ENCODE peak calls at places on chromosomes 2 and 18, in eight cellular contexts. One of them, this sample, is unnamed.

GRCh38 chr2:130390460-130391057 is 34.7 kb downstream of the PTPN18 start:
- DNase-seq in HCT116: no peak
- DNase-seq in MM.1S: no peak
- DNase-seq in OCI-LY7: peak
- DNase-seq in GM23248: no peak
- DNase-seq in PC-3: no peak
- DNase-seq in neural progenitor cell: no peak
- DNase-seq in GM23338: no peak
- DNase-seq in this sample: no peak

GRCh38 chr2:166632616-166633015 is 138.6 kb upstream of the SCN7A start:
- DNase-seq in GM23248: peak
- DNase-seq in PC-3: peak
- DNase-seq in neural progenitor cell: no peak
- DNase-seq in MM.1S: no peak
- DNase-seq in GM23338: peak
- DNase-seq in OCI-LY7: no peak
- DNase-seq in HCT116: no peak
- DNase-seq in this sample: no peak

GRCh38 chr2:238919307-238919706 is 71.4 kb downstream of the TWIST2 start:
- DNase-seq in PC-3: no peak
- DNase-seq in neural progenitor cell: no peak
- DNase-seq in MM.1S: no peak
- DNase-seq in HCT116: no peak
- DNase-seq in GM23338: no peak
- DNase-seq in GM23248: no peak
- DNase-seq in OCI-LY7: no peak
- DNase-seq in this sample: no peak

GRCh38 chr2:45276914-45277313 is 267.7 kb upstream of the SIX2 start:
- DNase-seq in GM23338: no peak
- DNase-seq in HCT116: no peak
- DNase-seq in MM.1S: no peak
- DNase-seq in PC-3: peak
- DNase-seq in neural progenitor cell: no peak
- DNase-seq in GM23248: no peak
- DNase-seq in OCI-LY7: no peak
- DNase-seq in this sample: no peak

GRCh38 chr2:45123521-45124191 is 114.4 kb upstream of the SIX2 start:
- DNase-seq in GM23338: no peak
- DNase-seq in neural progenitor cell: no peak
- DNase-seq in PC-3: peak
- DNase-seq in MM.1S: no peak
- DNase-seq in GM23248: no peak
- DNase-seq in HCT116: no peak
- DNase-seq in OCI-LY7: no peak
- DNase-seq in this sample: no peak

GRCh38 chr18:3306391-3306790 is 44.5 kb downstream of the MYL12B start:
- DNase-seq in neural progenitor cell: no peak
- DNase-seq in HCT116: no peak
- DNase-seq in PC-3: peak
- DNase-seq in GM23338: no peak
- DNase-seq in GM23248: no peak
- DNase-seq in MM.1S: no peak
- DNase-seq in OCI-LY7: no peak
- DNase-seq in this sample: no peak

GRCh38 chr18:26386002-26386401 is 159.8 kb downstream of the TAF4B start:
- DNase-seq in MM.1S: no peak
- DNase-seq in PC-3: peak
- DNase-seq in OCI-LY7: no peak
- DNase-seq in GM23338: no peak
- DNase-seq in neural progenitor cell: no peak
- DNase-seq in HCT116: no peak
- DNase-seq in GM23248: peak
- DNase-seq in this sample: peak

GRCh38 chr2:85278361-85278760 is 49.4 kb downstream of the TGOLN2 start:
- DNase-seq in HCT116: no peak
- DNase-seq in neural progenitor cell: no peak
- DNase-seq in GM23248: peak
- DNase-seq in PC-3: no peak
- DNase-seq in OCI-LY7: no peak
- DNase-seq in GM23338: no peak
- DNase-seq in MM.1S: no peak
- DNase-seq in this sample: no peak

GRCh38 chr2:60424233-60424632 is 129.2 kb downstream of the BCL11A start:
- DNase-seq in PC-3: no peak
- DNase-seq in HCT116: no peak
- DNase-seq in GM23338: no peak
- DNase-seq in MM.1S: no peak
- DNase-seq in OCI-LY7: no peak
- DNase-seq in neural progenitor cell: no peak
- DNase-seq in GM23248: no peak
- DNase-seq in this sample: no peak

GRCh38 chr2:98378901-98379300 is 32.6 kb downstream of the CNGA3 start:
- DNase-seq in HCT116: no peak
- DNase-seq in GM23248: peak
- DNase-seq in neural progenitor cell: no peak
- DNase-seq in MM.1S: no peak
- DNase-seq in OCI-LY7: no peak
- DNase-seq in GM23338: no peak
- DNase-seq in PC-3: peak
- DNase-seq in this sample: no peak

GRCh38 chr2:47309952-47310800 is 92.8 kb upstream of the MSH2 start:
- DNase-seq in GM23248: peak
- DNase-seq in PC-3: no peak
- DNase-seq in neural progenitor cell: peak
- DNase-seq in GM23338: peak
- DNase-seq in MM.1S: peak
- DNase-seq in HCT116: no peak
- DNase-seq in OCI-LY7: peak
- DNase-seq in this sample: peak

GRCh38 chr2:180969124-180969523 is 11.3 kb upstream of the UBE2E3 start:
- DNase-seq in neural progenitor cell: no peak
- DNase-seq in HCT116: no peak
- DNase-seq in OCI-LY7: no peak
- DNase-seq in GM23248: no peak
- DNase-seq in MM.1S: no peak
- DNase-seq in GM23338: no peak
- DNase-seq in PC-3: no peak
- DNase-seq in this sample: no peak

GRCh38 chr2:7083580-7084509 is 166.6 kb downstream of the RNF144A start:
- DNase-seq in OCI-LY7: peak
- DNase-seq in GM23248: peak
- DNase-seq in MM.1S: peak
- DNase-seq in GM23338: peak
- DNase-seq in HCT116: peak
- DNase-seq in PC-3: peak
- DNase-seq in neural progenitor cell: peak
- DNase-seq in this sample: peak

GRCh38 chr2:168685619-168686453 is 116.6 kb upstream of the NOSTRIN start:
- DNase-seq in OCI-LY7: no peak
- DNase-seq in GM23338: no peak
- DNase-seq in GM23248: no peak
- DNase-seq in neural progenitor cell: no peak
- DNase-seq in PC-3: no peak
- DNase-seq in MM.1S: no peak
- DNase-seq in HCT116: no peak
- DNase-seq in this sample: peak

GRCh38 chr2:100822587-100823248 is 2.8 kb downstream of the NPAS2 start:
- DNase-seq in HCT116: no peak
- DNase-seq in GM23248: peak
- DNase-seq in MM.1S: no peak
- DNase-seq in OCI-LY7: no peak
- DNase-seq in PC-3: peak
- DNase-seq in GM23338: no peak
- DNase-seq in neural progenitor cell: no peak
- DNase-seq in this sample: no peak

GRCh38 chr2:201781583-201782051 is 884 bp upstream of the ALS2 start:
- DNase-seq in GM23248: peak
- DNase-seq in HCT116: no peak
- DNase-seq in PC-3: no peak
- DNase-seq in MM.1S: peak
- DNase-seq in neural progenitor cell: peak
- DNase-seq in GM23338: peak
- DNase-seq in OCI-LY7: peak
- DNase-seq in this sample: no peak

GRCh38 chr18:13613591-13614317 is 112.6 kb downstream of the FAM210A start:
- DNase-seq in MM.1S: peak
- DNase-seq in GM23338: no peak
- DNase-seq in PC-3: no peak
- DNase-seq in HCT116: no peak
- DNase-seq in OCI-LY7: peak
- DNase-seq in neural progenitor cell: no peak
- DNase-seq in GM23248: no peak
- DNase-seq in this sample: no peak

GRCh38 chr2:191864623-191865521 is 18.0 kb upstream of the CAVIN2 start:
- DNase-seq in OCI-LY7: no peak
- DNase-seq in PC-3: peak
- DNase-seq in MM.1S: no peak
- DNase-seq in neural progenitor cell: no peak
- DNase-seq in HCT116: no peak
- DNase-seq in GM23338: no peak
- DNase-seq in GM23248: peak
- DNase-seq in this sample: peak
- TF ChIP-seq EZH2phosphoT487 in OCI-LY7: no peak
- TF ChIP-seq EZH2phosphoT487 in PC-3: no peak
- TF ChIP-seq EZH2phosphoT487 in MM.1S: no peak
- TF ChIP-seq EZH2phosphoT487 in neural progenitor cell: no peak
- TF ChIP-seq EZH2phosphoT487 in HCT116: no peak
- TF ChIP-seq EZH2phosphoT487 in GM23338: no peak
- TF ChIP-seq EZH2phosphoT487 in GM23248: no peak
- TF ChIP-seq EZH2phosphoT487 in this sample: no peak

DNA sequence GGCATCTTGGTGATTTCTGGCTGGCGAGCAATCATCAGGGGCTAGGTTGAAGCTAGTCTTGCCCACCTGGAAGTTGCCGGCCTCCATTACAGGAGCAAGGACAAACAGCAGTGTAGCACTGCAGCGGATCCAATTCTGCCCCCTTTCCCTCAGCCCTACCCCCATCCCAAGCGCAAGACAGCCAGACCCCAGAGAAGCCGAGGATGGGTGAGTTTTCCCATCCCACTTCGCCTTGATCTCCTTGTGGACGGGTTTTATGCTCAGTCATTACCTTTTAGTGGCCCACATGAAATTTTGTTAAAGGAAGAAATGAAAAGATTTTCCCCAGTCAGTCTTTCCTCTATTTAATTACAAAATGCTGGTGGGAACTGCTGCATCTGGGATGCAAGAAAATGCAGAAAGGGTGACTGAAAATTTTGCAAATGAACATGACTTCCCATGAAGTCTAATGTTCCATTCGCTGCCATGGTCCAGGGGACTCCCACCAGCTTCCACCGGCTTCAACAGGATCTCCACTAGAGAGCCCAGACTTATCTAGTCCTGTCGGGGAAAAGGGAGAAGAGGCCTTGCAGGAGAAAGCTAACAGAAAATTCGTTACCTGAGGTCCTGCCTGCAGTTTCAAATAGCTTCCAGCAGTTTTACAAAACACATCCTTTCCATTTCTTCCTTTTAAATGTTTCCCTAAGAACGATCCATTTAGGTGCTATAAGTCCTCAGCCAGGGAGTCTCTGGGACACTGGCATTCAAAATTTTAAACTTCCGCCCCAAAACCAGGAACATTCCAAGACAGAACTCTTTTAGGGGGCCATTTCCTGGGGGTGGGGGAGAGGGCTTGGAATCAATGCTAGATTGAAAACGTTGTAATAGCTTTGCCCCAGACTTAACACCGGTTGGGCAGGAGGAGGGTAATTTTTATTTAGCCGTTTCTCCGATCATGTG is 1.9 kb upstream of the HOXD9 start:
- DNase-seq in neural progenitor cell: no peak
- DNase-seq in GM23338: no peak
- DNase-seq in PC-3: no peak
- DNase-seq in MM.1S: no peak
- DNase-seq in GM23248: no peak
- DNase-seq in OCI-LY7: no peak
- DNase-seq in HCT116: no peak
- DNase-seq in this sample: no peak
- H3K4me3 ChIP-seq in neural progenitor cell: no peak
- H3K4me3 ChIP-seq in GM23338: peak
- H3K4me3 ChIP-seq in PC-3: no peak
- H3K4me3 ChIP-seq in MM.1S: no peak
- H3K4me3 ChIP-seq in GM23248: no peak
- H3K4me3 ChIP-seq in OCI-LY7: no peak
- H3K4me3 ChIP-seq in HCT116: no peak
- H3K4me3 ChIP-seq in this sample: no peak

GRCh38 chr2:65416945-65417344 is 15.5 kb downstream of the SPRED2 start:
- DNase-seq in HCT116: no peak
- DNase-seq in MM.1S: no peak
- DNase-seq in GM23338: no peak
- DNase-seq in OCI-LY7: peak
- DNase-seq in GM23248: no peak
- DNase-seq in neural progenitor cell: no peak
- DNase-seq in PC-3: peak
- DNase-seq in this sample: no peak
- H3K4me2 ChIP-seq in HCT116: peak
- H3K4me2 ChIP-seq in MM.1S: no peak
- H3K4me2 ChIP-seq in GM23338: no peak
- H3K4me2 ChIP-seq in OCI-LY7: peak
- H3K4me2 ChIP-seq in GM23248: no peak
- H3K4me2 ChIP-seq in neural progenitor cell: no peak
- H3K4me2 ChIP-seq in PC-3: peak
- H3K4me2 ChIP-seq in this sample: no peak

GRCh38 chr2:108929896-108930425 is 59.1 kb downstream of the EDAR start:
- DNase-seq in neural progenitor cell: no peak
- DNase-seq in MM.1S: no peak
- DNase-seq in OCI-LY7: no peak
- DNase-seq in PC-3: no peak
- DNase-seq in GM23338: no peak
- DNase-seq in GM23248: no peak
- DNase-seq in HCT116: no peak
- DNase-seq in this sample: no peak
- TF ChIP-seq EZH2phosphoT487 in neural progenitor cell: no peak
- TF ChIP-seq EZH2phosphoT487 in MM.1S: no peak
- TF ChIP-seq EZH2phosphoT487 in OCI-LY7: no peak
- TF ChIP-seq EZH2phosphoT487 in PC-3: no peak
- TF ChIP-seq EZH2phosphoT487 in GM23338: no peak
- TF ChIP-seq EZH2phosphoT487 in GM23248: no peak
- TF ChIP-seq EZH2phosphoT487 in HCT116: no peak
- TF ChIP-seq EZH2phosphoT487 in this sample: no peak

DNA sequence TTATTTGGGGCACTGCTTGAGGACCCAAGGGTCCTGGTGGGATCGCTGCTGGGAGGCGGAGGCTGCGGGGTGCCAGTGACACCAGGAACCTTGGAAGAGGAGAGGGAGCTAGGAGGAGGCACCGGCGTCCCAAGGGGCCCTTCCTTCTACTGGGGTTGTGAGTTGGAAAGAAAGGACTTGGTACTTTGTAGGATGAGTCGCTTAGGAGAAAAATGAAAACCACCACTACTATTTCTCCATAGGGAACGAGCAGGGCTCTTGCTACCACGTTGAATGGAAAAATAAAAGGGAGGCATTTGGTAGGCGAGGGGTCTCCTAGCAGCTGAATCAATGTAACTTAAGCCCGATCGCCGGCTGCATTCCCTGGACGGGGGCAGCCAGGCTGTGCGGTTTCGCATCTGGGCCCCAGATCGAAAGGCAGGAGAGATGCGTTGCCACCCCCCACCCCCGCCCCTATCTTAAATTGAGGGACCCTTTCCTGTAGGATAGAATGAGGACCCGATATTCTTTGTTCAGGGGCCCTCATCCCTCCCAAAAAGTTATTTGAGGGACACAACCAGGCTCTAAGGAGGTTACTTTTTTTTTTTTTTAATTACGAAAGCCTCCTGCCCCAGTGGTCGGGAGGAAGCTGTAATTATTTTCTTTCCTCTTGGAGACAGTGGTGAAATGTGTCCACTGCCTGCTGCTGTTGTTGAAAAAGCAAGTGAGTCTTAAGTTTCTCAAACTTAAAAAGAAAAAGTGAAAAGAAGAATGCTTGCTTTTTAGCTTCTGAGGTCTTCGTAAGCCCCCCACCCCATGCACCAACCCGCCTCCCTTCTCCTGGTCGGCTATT is 1.3 kb downstream of the IGFBP2 start:
- DNase-seq in neural progenitor cell: peak
- DNase-seq in MM.1S: no peak
- DNase-seq in PC-3: no peak
- DNase-seq in GM23338: no peak
- DNase-seq in OCI-LY7: no peak
- DNase-seq in HCT116: no peak
- DNase-seq in GM23248: no peak
- DNase-seq in this sample: no peak
- H3K4me3 ChIP-seq in neural progenitor cell: peak
- H3K4me3 ChIP-seq in MM.1S: no peak
- H3K4me3 ChIP-seq in PC-3: peak
- H3K4me3 ChIP-seq in GM23338: peak
- H3K4me3 ChIP-seq in OCI-LY7: no peak
- H3K4me3 ChIP-seq in HCT116: peak
- H3K4me3 ChIP-seq in GM23248: peak
- H3K4me3 ChIP-seq in this sample: peak